ENCODE peak calls at places on chromosomes 3 and 15, in six cellular contexts. L is OCI-LY7, N is tibial artery, B is colonic mucosa, V is A549, D is heart left ventricle. H is an unnamed sample.

GRCh38 chr3:40290396-40290795 is 19.1 kb upstream of the EIF1B start:
- DNase-seq in L (no peak), N (no peak), B (no peak), V (no peak), D (peak; percentile 56), H (no peak)

GRCh38 chr3:137035631-137036030 is 77.8 kb downstream of the IL20RB start:
- DNase-seq in L (peak; percentile 34), N (no peak), B (no peak), V (peak; percentile 21), D (no peak), H (peak; percentile 53)

GRCh38 chr3:54733079-54733478 is 194.8 kb downstream of the LRTM1 start:
- DNase-seq in L (no peak), N (no peak), B (no peak), V (no peak), D (no peak), H (no peak)

GRCh38 chr15:77825546-77825945 is 192.8 kb upstream of the LINGO1 start:
- DNase-seq in L (no peak), N (no peak), B (no peak), V (no peak), D (no peak), H (no peak)

GRCh38 chr15:62125763-62126162 is 39.3 kb downstream of the C2CD4B start:
- DNase-seq in L (peak; percentile 5), N (no peak), B (peak; percentile 74), V (peak; percentile 74), D (no peak), H (peak; percentile 81)

GRCh38 chr3:53046171-53047170 is 598 bp upstream of the SFMBT1 start:
- DNase-seq in L (peak; percentile 82), N (peak; percentile 77), B (peak; percentile 69), V (peak; percentile 82), D (peak; percentile 43), H (peak; percentile 14)

GRCh38 chr15:75067123-75067854 is 43.9 kb downstream of the PPCDC start:
- DNase-seq in L (no peak), N (no peak), B (no peak), V (no peak), D (no peak), H (peak; percentile 62)

GRCh38 chr15:68550498-68551295 is 28.1 kb upstream of the CORO2B start:
- DNase-seq in L (peak; percentile 79), N (peak; percentile 83), B (peak; percentile 77), V (peak; percentile 71), D (peak; percentile 72), H (peak; percentile 69)

GRCh38 chr3:184523825-184524615 is 37.6 kb upstream of the EPHB3 start:
- DNase-seq in L (no peak), N (no peak), B (peak; percentile 40), V (peak; percentile 31), D (no peak), H (peak; percentile 65)

GRCh38 chr3:15331606-15332404 is 581 bp downstream of the SH3BP5 start:
- DNase-seq in L (peak; percentile 52), N (peak; percentile 80), B (no peak), V (no peak), D (peak; percentile 37), H (peak; percentile 52)

GRCh38 chr3:18007980-18008379 is 265.5 kb upstream of the TBC1D5 start:
- DNase-seq in L (no peak), N (no peak), B (no peak), V (no peak), D (no peak), H (peak; percentile 13)

GRCh38 chr3:29751647-29752263 is 470.9 kb downstream of the RBMS3 start:
- DNase-seq in L (no peak), N (peak; percentile 62), B (no peak), V (no peak), D (peak; percentile 43), H (no peak)

GRCh38 chr3:56135941-56136340 is 332.3 kb downstream of the ERC2 start:
- DNase-seq in L (no peak), N (no peak), B (no peak), V (no peak), D (no peak), H (no peak)

GRCh38 chr3:169848741-169849140 is 21.0 kb downstream of the LRRC31 start:
- DNase-seq in L (no peak), N (no peak), B (no peak), V (no peak), D (no peak), H (no peak)

GRCh38 chr3:21356402-21356801 is 394.6 kb downstream of the ZNF385D start:
- DNase-seq in L (no peak), N (no peak), B (no peak), V (no peak), D (no peak), H (no peak)

GRCh38 chr3:52062499-52062898 is 6.1 kb upstream of the DUSP7 start:
- DNase-seq in L (peak; percentile 19), N (no peak), B (no peak), V (peak; percentile 70), D (no peak), H (peak; percentile 82)

GRCh38 chr3:103170651-103171050 is 735.8 kb downstream of the ZPLD1 start:
- DNase-seq in L (no peak), N (no peak), B (no peak), V (no peak), D (no peak), H (no peak)

GRCh38 chr15:60928210-60928609 is 300.9 kb downstream of the RORA start:
- DNase-seq in L (no peak), N (no peak), B (no peak), V (no peak), D (no peak), H (no peak)

GRCh38 chr3:129690406-129690805 is 83.9 kb upstream of the PLXND1 start:
- DNase-seq in L (peak; percentile 78), N (no peak), B (peak; percentile 28), V (peak; percentile 70), D (no peak), H (peak; percentile 85)

GRCh38 chr3:124850633-124851032 is 36.5 kb downstream of the ITGB5 start:
- DNase-seq in L (no peak), N (peak; percentile 81), B (no peak), V (no peak), D (no peak), H (peak; percentile 78)

GRCh38 chr3:73786346-73786807 is 161.6 kb upstream of the PDZRN3 start:
- DNase-seq in L (no peak), N (peak; percentile 93), B (no peak), V (no peak), D (no peak), H (peak; percentile 86)

GRCh38 chr3:118628704-118629341 is 405.8 kb downstream of the IGSF11 start:
- DNase-seq in L (peak; percentile 46), N (no peak), B (peak; percentile 67), V (peak; percentile 73), D (peak; percentile 39), H (peak; percentile 68)

GRCh38 chr15:57567909-57568308 is 23.8 kb upstream of the MYZAP start:
- DNase-seq in L (no peak), N (no peak), B (no peak), V (no peak), D (no peak), H (peak; percentile 43)

GRCh38 chr15:66650433-66650832 is 51.6 kb upstream of the SMAD6 start:
- DNase-seq in L (no peak), N (peak; percentile 79), B (no peak), V (peak; percentile 27), D (no peak), H (no peak)

GRCh38 chr3:182795383-182795782 is 2.1 kb downstream of the ATP11B start:
- DNase-seq in L (peak; percentile 76), N (no peak), B (peak; percentile 61), V (no peak), D (no peak), H (peak; percentile 26)

GRCh38 chr3:191260431-191261303 is 61.6 kb downstream of the OSTN start:
- DNase-seq in L (no peak), N (no peak), B (no peak), V (no peak), D (no peak), H (no peak)

GRCh38 chr3:186552408-186553031 is 8.3 kb upstream of the CRYGS start:
- DNase-seq in L (no peak), N (no peak), B (no peak), V (no peak), D (no peak), H (no peak)

GRCh38 chr3:186549497-186549896 is 5.3 kb upstream of the CRYGS start:
- DNase-seq in L (no peak), N (no peak), B (no peak), V (no peak), D (no peak), H (no peak)

DNA sequence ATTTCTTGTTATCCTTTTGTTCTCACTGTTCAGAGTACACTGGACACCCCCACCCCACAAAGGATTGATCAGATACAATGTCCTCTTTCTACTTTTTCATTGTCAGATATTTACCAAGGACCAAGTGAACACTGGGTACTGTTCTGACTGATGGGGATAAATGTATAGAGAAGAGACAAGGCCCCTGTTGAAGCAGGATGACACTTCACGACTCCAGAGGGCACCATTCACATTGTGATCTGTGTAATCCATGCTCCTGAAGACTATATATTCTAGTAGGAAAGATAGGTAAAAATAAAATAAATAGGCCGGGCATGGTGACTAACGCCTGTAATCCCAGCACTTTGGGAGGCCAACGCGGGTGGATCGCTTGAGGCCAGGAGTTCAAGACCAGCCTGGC is 7.2 kb upstream of the CRYGS start:
- DNase-seq in L (no peak), N (no peak), B (no peak), V (peak; percentile 18), D (no peak), H (no peak)
- TF ChIP-seq CTCF in L (no peak), N (no peak), B (no peak), V (no peak), D (no peak), H (no peak)

GRCh38 chr15:25062551-25063430 is 108.0 kb downstream of the SNRPN start:
- DNase-seq in L (no peak), N (peak; percentile 37), B (no peak), V (no peak), D (no peak), H (no peak)

GRCh38 chr15:25060472-25060803 is 105.7 kb downstream of the SNRPN start:
- DNase-seq in L (no peak), N (no peak), B (no peak), V (no peak), D (no peak), H (no peak)

GRCh38 chr15:25060996-25061620 is 106.3 kb downstream of the SNRPN start:
- DNase-seq in L (no peak), N (peak; percentile 38), B (no peak), V (no peak), D (peak; percentile 6), H (no peak)

GRCh38 chr15:25059698-25060471 is 105.1 kb downstream of the SNRPN start:
- DNase-seq in L (no peak), N (peak; percentile 48), B (no peak), V (no peak), D (peak; percentile 11), H (no peak)

GRCh38 chr15:25061808-25062550 is 107.2 kb downstream of the SNRPN start:
- DNase-seq in L (no peak), N (peak; percentile 50), B (no peak), V (no peak), D (no peak), H (no peak)
- H3K4me3 ChIP-seq in L (no peak overlapping the region), N (no peak overlapping the region), B (no peak overlapping the region), V (no peak overlapping the region), D (no peak overlapping the region), H (no peak overlapping the region)

GRCh38 chr3:149291178-149291577 is 42.3 kb downstream of the TM4SF18 start:
- DNase-seq in L (peak; percentile 60), N (no peak), B (no peak), V (peak; percentile 33), D (no peak), H (no peak)
- TF ChIP-seq CTCF in L (peak; percentile 88), N (no peak), B (peak; percentile 29), V (peak; percentile 42), D (no peak), H (peak; percentile 64)

GRCh38 chr15:40506964-40507571 is 36.3 kb downstream of the CHST14 start:
- DNase-seq in L (peak; percentile 46), N (peak; percentile 79), B (peak; percentile 73), V (peak; percentile 71), D (peak; percentile 78), H (peak; percentile 76)
- H3K4me3 ChIP-seq in L (no peak overlapping the region), N (peak overlapping the region; percentile 46), B (peak overlapping the region; percentile 25), V (peak overlapping the region; percentile 14), D (peak overlapping the region; percentile 45), H (peak overlapping the region; percentile 34)

GRCh38 chr3:99881121-99881524 is 63.5 kb downstream of the CMSS1 start:
- DNase-seq in L (no peak), N (no peak), B (no peak), V (no peak), D (no peak), H (peak; percentile 68)
- TF ChIP-seq CTCF in L (no peak), N (no peak), B (no peak), V (no peak), D (no peak), H (no peak)